ENCODE peak calls at places on chromosomes 1 and 21, in five cellular contexts. U is colonic mucosa, S is body of pancreas, D is uterus, R is testis. F is an unnamed sample. For H3K27me3 and H3K4me1, the result is how much of the 10 kb centered on the place peaks cover.

GRCh38 chr1:236137285-236137852 is 5.0 kb upstream of the GPR137B start:
- DNase-seq in U (no peak), S (no peak), D (no peak), R (no peak), F (no peak)

GRCh38 chr1:213070399-213070798 is 19.4 kb downstream of the RPS6KC1 start:
- DNase-seq in U (no peak), S (peak), D (no peak), R (peak), F (peak)

GRCh38 chr1:188367669-188368068 is 1538.9 kb downstream of the PLA2G4A start:
- DNase-seq in U (no peak), S (no peak), D (no peak), R (no peak), F (no peak)

GRCh38 chr1:51329443-51330325 is 678 bp downstream of the TTC39A start:
- DNase-seq in U (peak), S (peak), D (no peak), R (peak), F (peak)

GRCh38 chr1:64093941-64094340 is 109.5 kb upstream of the UBE2U start:
- DNase-seq in U (no peak), S (no peak), D (no peak), R (no peak), F (no peak)

GRCh38 chr1:90730247-90731022 is 13.3 kb upstream of the BARHL2 start:
- DNase-seq in U (no peak), S (no peak), D (no peak), R (no peak), F (no peak)

GRCh38 chr1:163730366-163730765 is 408.6 kb downstream of the NUF2 start:
- DNase-seq in U (no peak), S (no peak), D (no peak), R (no peak), F (no peak)

GRCh38 chr1:193680247-193680923 is 494.0 kb upstream of the B3GALT2 start:
- DNase-seq in U (no peak), S (no peak), D (no peak), R (no peak), F (no peak)

GRCh38 chr21:33850401-33850800 is 65.2 kb downstream of the ATP5PO start:
- DNase-seq in U (no peak), S (no peak), D (no peak), R (no peak), F (no peak)

GRCh38 chr1:89949991-89950624 is 44.8 kb upstream of the ZNF326 start:
- DNase-seq in U (no peak), S (no peak), D (no peak), R (no peak), F (peak)

DNA sequence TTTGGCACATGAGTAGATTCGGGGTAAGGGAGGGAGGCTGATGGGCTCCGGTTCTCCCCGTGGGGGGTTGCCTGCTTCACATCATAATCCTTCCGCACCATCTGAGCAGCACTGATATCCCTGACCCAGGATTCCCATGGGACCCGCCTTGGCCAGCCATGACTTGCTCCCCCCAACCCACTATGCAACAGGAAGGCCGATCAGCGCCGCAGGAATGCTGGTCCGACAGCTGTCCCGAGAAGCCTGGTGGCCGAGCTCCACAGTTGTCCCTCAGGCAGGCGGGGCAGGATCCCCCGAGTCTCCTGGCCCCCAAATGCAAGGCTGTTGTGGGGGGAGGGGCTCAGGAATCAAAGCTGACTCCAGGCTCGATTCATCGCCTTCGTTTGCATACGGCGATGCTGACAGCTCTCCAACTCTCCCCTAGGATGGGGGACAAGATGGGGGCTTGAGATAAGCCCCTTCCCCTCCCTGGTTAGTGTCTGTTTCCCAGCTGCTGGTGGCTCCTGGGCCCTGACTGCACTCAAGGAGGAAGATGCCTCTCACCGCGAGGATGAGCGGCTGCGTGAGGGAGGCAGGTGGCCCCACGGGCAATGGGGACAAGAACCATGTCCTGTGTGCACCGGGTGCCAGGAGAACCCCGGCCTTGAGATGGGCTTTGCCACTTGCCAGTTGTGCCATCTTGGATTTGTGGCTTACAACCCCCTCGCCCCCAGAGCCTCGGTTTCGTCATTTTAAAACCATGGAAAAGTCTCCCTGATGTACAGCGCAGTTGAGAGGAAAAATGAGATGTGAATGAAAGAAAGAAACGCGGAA is 9.4 kb downstream of the DRAXIN start:
- DNase-seq in U (no peak), S (no peak), D (no peak), R (no peak), F (no peak)
- H3K27me3 ChIP-seq in U (under half), S (under half), D (under half), R (under half), F (under half)

GRCh38 chr1:150807674-150808073 is 386 bp downstream of the CTSK start:
- DNase-seq in U (no peak), S (no peak), D (no peak), R (no peak), F (no peak)
- H3K4me1 ChIP-seq in U (under half), S (under half), D (under half), R (under half), F (under half)

GRCh38 chr21:38733973-38734546 is 71.7 kb upstream of the ETS2 start:
- DNase-seq in U (peak), S (peak), D (peak), R (peak), F (peak)
- H3K27ac ChIP-seq in U (peak), S (peak), D (peak), R (peak), F (peak)

GRCh38 chr1:21652101-21652936 is 16.8 kb downstream of the RAP1GAP start:
- DNase-seq in U (no peak), S (no peak), D (no peak), R (no peak), F (no peak)

GRCh38 chr1:21649315-21649714 is 19.8 kb downstream of the RAP1GAP start:
- DNase-seq in U (no peak), S (no peak), D (no peak), R (no peak), F (no peak)

GRCh38 chr1:21652937-21653743 is 16.0 kb downstream of the RAP1GAP start:
- DNase-seq in U (no peak), S (no peak), D (no peak), R (no peak), F (peak)

GRCh38 chr1:21650400-21650799 is 18.8 kb downstream of the RAP1GAP start:
- DNase-seq in U (no peak), S (no peak), D (no peak), R (no peak), F (no peak)

GRCh38 chr1:21651214-21652042 is 17.7 kb downstream of the RAP1GAP start:
- DNase-seq in U (peak), S (no peak), D (peak), R (no peak), F (peak)
- H3K27me3 ChIP-seq in U (under half), S (under half), D (under half), R (under half), F (under half)

DNA sequence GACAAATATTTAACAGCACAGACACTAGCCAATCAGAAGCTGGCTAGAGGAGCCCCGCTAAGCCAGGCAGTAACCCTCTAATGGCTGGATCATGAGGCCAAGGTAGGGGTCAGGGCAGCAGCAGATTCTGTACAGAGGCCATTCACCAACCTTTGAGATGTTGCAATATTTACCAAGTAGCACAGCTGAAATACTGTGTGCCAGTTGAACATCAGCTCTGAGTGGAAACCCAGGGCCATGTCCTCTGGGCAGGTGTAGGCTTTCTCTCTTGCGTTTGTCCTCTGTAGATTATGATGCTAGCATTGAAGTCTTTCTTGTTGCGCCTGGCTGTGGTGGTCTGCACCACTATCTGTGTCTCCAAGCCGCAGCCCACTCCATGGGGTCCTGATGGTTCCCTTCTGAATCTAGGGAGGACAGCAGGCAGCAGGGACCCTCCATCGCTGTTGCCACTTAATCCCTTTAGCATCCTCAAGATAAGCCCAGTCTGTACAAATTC is 2.5 kb upstream of the COG2 start:
- DNase-seq in U (no peak), S (peak), D (no peak), R (no peak), F (no peak)
- H3K4me1 ChIP-seq in U (under half), S (under half), D (under half), R (under half), F (under half)

DNA sequence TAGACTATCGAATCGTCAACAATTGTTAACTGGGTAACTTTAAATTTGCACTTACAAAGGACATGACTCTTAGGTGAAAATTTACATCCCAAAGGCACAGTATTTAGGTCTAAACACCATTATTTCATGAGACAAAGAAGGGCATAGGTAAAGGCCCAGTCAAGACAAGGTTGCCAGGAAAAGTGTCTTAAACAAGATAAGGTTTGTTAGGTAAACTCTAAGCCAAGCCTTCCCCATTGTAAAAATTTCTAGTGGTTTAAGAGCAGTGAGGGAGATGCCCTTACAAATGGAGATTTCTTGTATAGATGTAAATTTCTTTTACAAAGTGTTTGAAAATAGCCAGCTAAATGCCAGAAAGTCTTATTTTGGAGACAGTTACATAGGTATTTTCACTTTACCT is 36.9 kb upstream of the FNBP1L start:
- DNase-seq in U (no peak), S (no peak), D (no peak), R (no peak), F (no peak)
- H3K27ac ChIP-seq in U (no peak), S (no peak), D (no peak), R (no peak), F (no peak)

DNA sequence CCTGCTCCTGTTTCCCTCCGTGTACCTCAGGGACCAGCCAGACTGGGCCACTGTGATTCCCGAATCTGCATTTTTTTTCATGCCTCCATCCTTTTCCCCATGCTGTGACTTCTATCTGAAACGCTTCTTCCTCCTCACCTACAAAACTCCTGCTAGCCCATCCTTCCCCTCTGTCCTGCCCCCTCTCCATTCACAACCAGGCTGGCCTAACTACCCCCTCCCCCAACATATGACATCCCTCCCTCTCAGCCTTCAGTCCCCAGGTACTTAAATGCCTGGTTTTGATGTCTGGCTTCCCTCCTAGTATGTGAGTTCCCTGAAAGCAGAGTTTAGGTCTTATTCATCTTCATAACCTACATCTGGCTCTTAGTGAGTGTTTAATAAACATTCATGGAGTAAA is 82.7 kb downstream of the TAS1R2 start:
- DNase-seq in U (no peak), S (no peak), D (no peak), R (no peak), F (no peak)
- H3K27me3 ChIP-seq in U (under half), S (under half), D (under half), R (under half), F (under half)

DNA sequence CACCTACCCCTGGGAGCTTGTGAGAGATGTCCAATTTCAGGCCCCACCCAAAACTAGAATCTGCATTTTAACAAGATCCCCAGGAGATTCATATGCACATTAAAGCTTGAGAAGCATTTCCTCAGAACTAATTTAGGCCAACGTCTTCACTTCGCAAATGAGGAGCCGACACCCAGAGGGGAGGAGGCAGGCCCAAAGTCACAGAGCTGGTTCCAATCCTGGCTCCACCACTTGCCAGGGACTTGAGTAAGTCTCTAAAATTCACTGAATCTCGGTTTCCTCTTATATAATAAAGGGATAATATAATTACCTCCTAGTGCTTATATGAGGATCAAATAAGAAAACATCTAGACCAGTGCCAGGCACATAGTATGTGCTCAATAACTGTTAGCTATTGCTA is 10.3 kb upstream of the PHLDA3 start:
- DNase-seq in U (no peak), S (no peak), D (no peak), R (no peak), F (no peak)
- H3K4me1 ChIP-seq in U (under half), S (under half), D (under half), R (under half), F (under half)

GRCh38 chr21:41611966-41612606 is 104.1 kb upstream of the TMPRSS2 start:
- DNase-seq in U (peak), S (peak), D (no peak), R (no peak), F (peak)
- H3K27ac ChIP-seq in U (no peak), S (peak), D (no peak), R (no peak), F (no peak)